ENCODE peak calls at places on chromosome 7, in five cellular contexts. Q is endothelial cell of umbilical vein, U is mesendoderm, Y is IMR-90, S is PC-9. P is an unnamed sample.

GRCh38 chr7:17633099-17633498 is 307.2 kb downstream of the SNX13 start:
- DNase-seq in Q (no peak), U (peak), Y (peak), S (no peak), P (no peak)

GRCh38 chr7:41247128-41247865 is 455.6 kb downstream of the INHBA start:
- DNase-seq in Q (peak), U (no peak), Y (peak), S (peak), P (peak)

GRCh38 chr7:148856035-148856881 is 27.8 kb downstream of the EZH2 start:
- DNase-seq in Q (peak), U (peak), Y (peak), S (no peak), P (peak)

GRCh38 chr7:924541-925231 is 29.8 kb downstream of the ADAP1 start:
- DNase-seq in Q (no peak), U (no peak), Y (peak), S (peak), P (no peak)

GRCh38 chr7:1695800-1696454 is 25.9 kb downstream of the ELFN1 start:
- DNase-seq in Q (no peak), U (no peak), Y (no peak), S (no peak), P (no peak)

GRCh38 chr7:41847641-41848040 is 144.8 kb upstream of the INHBA start:
- DNase-seq in Q (no peak), U (no peak), Y (no peak), S (no peak), P (no peak)

GRCh38 chr7:26440993-26441636 is 149.5 kb downstream of the SNX10 start:
- DNase-seq in Q (no peak), U (peak), Y (no peak), S (no peak), P (no peak)

GRCh38 chr7:2014391-2015241 is 218.1 kb downstream of the MAD1L1 start:
- DNase-seq in Q (no peak), U (no peak), Y (no peak), S (no peak), P (no peak)

GRCh38 chr7:14834888-14835287 is 67.7 kb downstream of the DGKB start:
- DNase-seq in Q (no peak), U (no peak), Y (peak), S (no peak), P (no peak)

GRCh38 chr7:80581472-80581871 is 57.0 kb upstream of the CD36 start:
- DNase-seq in Q (no peak), U (no peak), Y (peak), S (no peak), P (peak)

GRCh38 chr7:81470084-81470723 is 299.6 kb downstream of the HGF start:
- DNase-seq in Q (peak), U (peak), Y (peak), S (peak), P (peak)

GRCh38 chr7:144391823-144392255 is 11.7 kb downstream of the NOBOX start:
- DNase-seq in Q (peak), U (peak), Y (peak), S (peak), P (no peak)

GRCh38 chr7:5495581-5496375 is 72.1 kb upstream of the TNRC18 start:
- DNase-seq in Q (no peak), U (no peak), Y (no peak), S (no peak), P (no peak)

GRCh38 chr7:95684505-95684904 is 87.8 kb upstream of the DYNC1I1 start:
- DNase-seq in Q (no peak), U (no peak), Y (no peak), S (no peak), P (no peak)

GRCh38 chr7:55092186-55092976 is 73.6 kb downstream of the EGFR start:
- DNase-seq in Q (no peak), U (no peak), Y (peak), S (no peak), P (no peak)

GRCh38 chr7:151181011-151181431 is 6.0 kb downstream of the ASB10 start:
- DNase-seq in Q (no peak), U (no peak), Y (no peak), S (no peak), P (no peak)

GRCh38 chr7:131188367-131189339 is 139.0 kb upstream of the MKLN1 start:
- DNase-seq in Q (peak), U (no peak), Y (peak), S (peak), P (peak)

GRCh38 chr7:159028456-159029401 is 115.9 kb downstream of the VIPR2 start:
- DNase-seq in Q (no peak), U (no peak), Y (no peak), S (no peak), P (no peak)

GRCh38 chr7:34596887-34597286 is 61.1 kb upstream of the NPSR1 start:
- DNase-seq in Q (peak), U (peak), Y (no peak), S (no peak), P (peak)

GRCh38 chr7:136062625-136063336 is 85.6 kb upstream of the MTPN start:
- DNase-seq in Q (no peak), U (no peak), Y (no peak), S (no peak), P (no peak)

GRCh38 chr7:91492773-91493172 is 228.5 kb downstream of the FZD1 start:
- DNase-seq in Q (no peak), U (no peak), Y (no peak), S (no peak), P (no peak)

GRCh38 chr7:11698273-11698930 is 133.6 kb downstream of the THSD7A start:
- DNase-seq in Q (peak), U (no peak), Y (no peak), S (no peak), P (no peak)

GRCh38 chr7:39971924-39972323 is 21.9 kb downstream of the CDK13 start:
- DNase-seq in Q (no peak), U (no peak), Y (no peak), S (no peak), P (no peak)

DNA sequence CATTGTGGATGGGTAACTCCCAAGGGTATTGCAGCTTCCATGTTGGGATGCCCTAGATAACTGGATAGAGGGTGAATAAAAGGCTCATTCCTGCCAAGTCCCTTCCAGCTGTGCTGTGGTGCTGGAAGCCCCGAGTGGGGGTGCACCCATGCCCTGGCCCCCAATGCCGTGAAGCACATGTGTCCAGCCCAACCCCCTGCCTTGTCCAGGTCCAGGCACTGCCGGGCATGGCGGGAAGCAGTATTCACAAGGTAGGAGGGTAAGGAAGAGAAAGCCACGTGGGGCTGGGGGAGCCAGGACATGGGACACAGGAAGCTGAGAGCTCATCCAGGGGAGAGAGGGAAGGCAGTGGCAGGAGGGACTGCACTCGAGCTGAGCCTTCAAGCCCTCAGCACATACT is 148.2 kb upstream of the CDCA7L start:
- DNase-seq in Q (no peak), U (no peak), Y (no peak), S (no peak), P (no peak)
- H3K27ac ChIP-seq in Q (no peak), U (no peak), Y (no peak), S (no peak), P (no peak)

DNA sequence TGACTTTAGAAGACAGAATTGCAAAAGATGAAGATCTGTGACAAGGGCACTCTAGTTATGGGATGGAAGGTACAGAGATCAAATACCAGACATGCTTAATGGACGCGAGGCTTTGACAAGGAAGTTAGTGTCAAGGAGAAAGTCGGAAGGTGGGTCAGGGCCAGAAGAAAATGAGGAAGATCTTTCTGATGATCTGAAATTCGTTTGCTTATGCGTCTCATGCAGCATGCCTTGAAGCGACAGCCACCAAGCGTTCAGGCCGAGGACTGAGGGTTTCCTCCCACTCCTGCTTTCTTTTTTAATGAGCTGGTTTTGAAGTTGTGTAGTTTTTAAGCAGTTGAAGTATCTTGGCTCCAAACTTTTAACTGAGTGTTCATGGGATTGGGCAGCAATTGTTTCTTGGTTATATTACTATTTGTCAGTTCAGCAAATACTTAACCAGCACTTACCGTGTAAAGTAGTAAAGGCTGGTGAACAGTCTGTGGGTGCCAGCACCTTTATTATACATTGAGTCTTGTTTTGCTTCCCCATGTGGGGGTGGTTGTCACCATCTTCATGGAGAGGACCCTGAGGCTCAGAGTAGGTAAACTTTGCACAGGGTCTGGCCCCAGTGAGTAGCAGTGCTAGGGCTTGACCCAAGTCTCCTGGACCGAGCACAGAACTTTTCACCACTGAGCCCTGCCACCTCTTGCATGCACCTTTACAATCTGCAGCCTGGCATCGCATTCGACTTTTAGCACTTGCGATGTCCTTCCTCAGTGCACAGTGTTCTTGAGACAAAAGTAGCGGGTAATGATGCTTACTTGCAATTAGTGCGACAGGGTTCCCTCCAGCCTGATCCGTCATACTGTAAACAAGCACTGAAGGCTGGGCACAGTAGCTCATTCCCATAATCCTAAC is 14.3 kb upstream of the BHLHA15 start:
- DNase-seq in Q (no peak), U (no peak), Y (no peak), S (no peak), P (no peak)
- H3K27ac ChIP-seq in Q (no peak), U (no peak), Y (no peak), S (no peak), P (no peak)

DNA sequence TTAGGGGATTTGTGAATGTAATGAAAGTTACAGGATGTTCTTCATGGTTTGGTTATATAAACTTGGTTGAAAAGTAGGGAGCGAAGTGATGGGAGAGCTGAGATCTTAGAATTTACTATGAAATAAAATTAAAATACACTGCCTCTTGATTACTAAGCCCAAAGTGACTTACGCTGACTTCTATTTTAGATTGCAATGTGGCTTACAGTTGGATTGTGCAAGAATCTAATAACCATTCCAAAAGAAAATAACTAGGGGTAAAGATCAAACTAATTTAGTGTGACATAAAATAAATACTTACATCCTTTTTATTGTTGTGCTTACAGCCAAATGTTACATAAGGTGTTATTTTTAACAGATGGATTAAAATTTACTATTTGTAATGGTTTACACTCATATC is 15.3 kb downstream of the WNT16 start:
- DNase-seq in Q (no peak), U (no peak), Y (no peak), S (no peak), P (no peak)
- H3K27ac ChIP-seq in Q (no peak), U (no peak), Y (no peak), S (no peak), P (no peak)

GRCh38 chr7:51325231-51325630 is 8.6 kb upstream of the COBL start:
- DNase-seq in Q (no peak), U (no peak), Y (no peak), S (no peak), P (no peak)

GRCh38 chr7:51327287-51327717 is 10.7 kb upstream of the COBL start:
- DNase-seq in Q (no peak), U (peak), Y (no peak), S (no peak), P (no peak)

GRCh38 chr7:51324206-51324884 is 7.7 kb upstream of the COBL start:
- DNase-seq in Q (no peak), U (no peak), Y (no peak), S (no peak), P (peak)

GRCh38 chr7:51326646-51327286 is 10.2 kb upstream of the COBL start:
- DNase-seq in Q (no peak), U (peak), Y (no peak), S (no peak), P (no peak)

DNA sequence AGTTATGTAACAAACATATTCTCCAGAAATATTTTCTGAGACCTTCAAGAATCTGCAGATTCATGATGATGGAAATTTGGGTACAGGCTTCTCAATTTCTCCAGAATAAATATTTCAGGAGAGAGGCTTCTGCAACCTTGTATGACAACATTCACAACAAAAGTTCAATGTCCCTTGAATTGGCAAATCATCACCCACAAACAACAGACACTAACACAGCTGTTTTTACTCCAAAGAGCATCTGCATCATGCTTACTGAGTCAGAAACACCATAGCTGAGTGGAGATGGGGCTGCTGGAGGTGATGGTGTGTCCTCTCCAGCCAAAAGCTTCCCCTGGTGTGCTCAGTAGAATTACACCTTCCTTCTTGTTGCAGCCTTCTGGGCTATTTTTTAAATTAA is 9.3 kb upstream of the COBL start:
- DNase-seq in Q (no peak), U (no peak), Y (no peak), S (no peak), P (no peak)
- H3K27ac ChIP-seq in Q (no peak), U (no peak), Y (no peak), S (no peak), P (no peak)

DNA sequence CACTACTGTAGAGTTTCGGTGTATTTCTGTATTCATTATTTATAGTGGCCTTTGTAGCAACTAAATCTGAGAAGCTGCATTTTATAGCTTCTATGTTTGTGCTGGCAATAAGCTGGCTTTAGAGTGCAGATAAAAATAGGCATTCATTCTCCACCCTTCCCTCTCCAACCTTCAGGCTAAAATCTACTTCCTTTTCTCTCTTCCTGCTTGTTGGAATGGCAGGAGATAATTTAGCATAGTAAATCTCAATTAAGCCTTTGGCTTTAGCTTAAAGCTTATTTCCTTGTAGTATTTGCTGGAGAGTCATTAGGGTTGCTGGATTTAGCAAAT is 58.5 kb downstream of the CPVL start:
- DNase-seq in Q (no peak), U (no peak), Y (no peak), S (no peak), P (no peak)
- H3K27ac ChIP-seq in Q (no peak), U (no peak), Y (no peak), S (no peak), P (no peak)

P was measured in foreskin keratinocyte.